ENCODE peak calls at places on chromosomes 12 and 14, in six cellular contexts. L, Q, I, A, N and H are unnamed samples.

GRCh38 chr14:35940291-35940690 is 114.2 kb downstream of the BRMS1L start:
- DNase-seq in Q (no peak), L (no peak), I (no peak), A (no peak), N (no peak), H (no peak)

GRCh38 chr12:27243006-27243405 is 1.1 kb upstream of the STK38L start:
- DNase-seq in N (no peak), Q (no peak), A (no peak), L (no peak), I (no peak), H (no peak)

GRCh38 chr12:79691299-79692248 is 810 bp upstream of the PAWR start:
- DNase-seq in A (peak), L (no peak), N (no peak), I (no peak), Q (no peak), H (peak)

GRCh38 chr12:117484901-117485300 is 123.5 kb upstream of the NOS1 start:
- DNase-seq in L (no peak), I (no peak), Q (no peak), N (no peak), A (no peak), H (no peak)

GRCh38 chr14:67941456-67942018 is 122.0 kb downstream of the RAD51B start:
- DNase-seq in L (no peak), A (no peak), I (no peak), Q (no peak), N (no peak), H (no peak)

GRCh38 chr12:125055591-125055990 is 9.6 kb upstream of the AACS start:
- DNase-seq in L (no peak), Q (no peak), N (no peak), A (no peak), I (no peak), H (no peak)

GRCh38 chr12:79358716-79359341 is 331.9 kb downstream of the PAWR start:
- DNase-seq in Q (no peak), I (no peak), A (no peak), N (no peak), L (no peak), H (no peak)

GRCh38 chr14:36826614-36827013 is 165.0 kb downstream of the PAX9 start:
- DNase-seq in A (no peak), L (no peak), N (no peak), I (no peak), Q (no peak), H (no peak)

GRCh38 chr12:53941187-53941586 is 2.6 kb downstream of the HOXC13 start:
- DNase-seq in Q (no peak), L (no peak), I (no peak), A (no peak), N (no peak), H (no peak)

GRCh38 chr12:69476276-69477017 is 6.3 kb downstream of the FRS2 start:
- DNase-seq in Q (no peak), A (no peak), N (no peak), I (no peak), L (no peak), H (no peak)

GRCh38 chr12:102539651-102540553 is 59.5 kb upstream of the IGF1 start:
- DNase-seq in I (no peak), Q (peak), N (no peak), L (no peak), A (peak), H (peak)

GRCh38 chr12:48037267-48037915 is 33.1 kb upstream of the COL2A1 start:
- DNase-seq in L (no peak), I (no peak), Q (no peak), N (no peak), A (no peak), H (no peak)